ENCODE peak calls at places on chromosomes 1 and 21, in nine cellular contexts. One of them, this sample, is unnamed.

GRCh38 chr1:75797606-75798216 is 1.0 kb downstream of the MSH4 start:
- DNase-seq in heart right ventricle: no peak
- DNase-seq in MM.1S: no peak
- DNase-seq in BJ: no peak
- DNase-seq in GM23338: no peak
- DNase-seq in A549: no peak
- DNase-seq in esophagus squamous epithelium: no peak
- DNase-seq in dorsolateral prefrontal cortex: no peak
- DNase-seq in GM13977: no peak
- DNase-seq in this sample: no peak

GRCh38 chr1:44417351-44418021 is 12.4 kb downstream of the RNF220 start:
- DNase-seq in GM23338: peak
- DNase-seq in A549: no peak
- DNase-seq in dorsolateral prefrontal cortex: peak
- DNase-seq in heart right ventricle: peak
- DNase-seq in BJ: no peak
- DNase-seq in GM13977: no peak
- DNase-seq in MM.1S: no peak
- DNase-seq in esophagus squamous epithelium: no peak
- DNase-seq in this sample: no peak

GRCh38 chr1:50123071-50123470 is 14.4 kb downstream of the ELAVL4 start:
- DNase-seq in esophagus squamous epithelium: no peak
- DNase-seq in MM.1S: no peak
- DNase-seq in A549: no peak
- DNase-seq in GM23338: no peak
- DNase-seq in BJ: no peak
- DNase-seq in dorsolateral prefrontal cortex: no peak
- DNase-seq in heart right ventricle: no peak
- DNase-seq in GM13977: no peak
- DNase-seq in this sample: no peak

GRCh38 chr21:44544566-44544965 is 4.6 kb upstream of the KRTAP10-1 start:
- DNase-seq in MM.1S: no peak
- DNase-seq in GM23338: no peak
- DNase-seq in heart right ventricle: no peak
- DNase-seq in dorsolateral prefrontal cortex: no peak
- DNase-seq in BJ: no peak
- DNase-seq in esophagus squamous epithelium: no peak
- DNase-seq in GM13977: no peak
- DNase-seq in A549: no peak
- DNase-seq in this sample: no peak

GRCh38 chr1:220990417-220991337 is 111.4 kb downstream of the HLX start:
- DNase-seq in GM23338: no peak
- DNase-seq in dorsolateral prefrontal cortex: no peak
- DNase-seq in GM13977: no peak
- DNase-seq in heart right ventricle: no peak
- DNase-seq in BJ: no peak
- DNase-seq in A549: no peak
- DNase-seq in MM.1S: no peak
- DNase-seq in esophagus squamous epithelium: no peak
- DNase-seq in this sample: no peak

GRCh38 chr1:109826930-109827349 is 63.2 kb upstream of the EPS8L3 start:
- DNase-seq in esophagus squamous epithelium: no peak
- DNase-seq in BJ: no peak
- DNase-seq in heart right ventricle: peak
- DNase-seq in dorsolateral prefrontal cortex: no peak
- DNase-seq in MM.1S: no peak
- DNase-seq in A549: no peak
- DNase-seq in GM23338: no peak
- DNase-seq in GM13977: no peak
- DNase-seq in this sample: no peak

GRCh38 chr1:111101854-111102642 is 37.8 kb downstream of the DRAM2 start:
- DNase-seq in dorsolateral prefrontal cortex: no peak
- DNase-seq in BJ: no peak
- DNase-seq in esophagus squamous epithelium: no peak
- DNase-seq in GM23338: no peak
- DNase-seq in heart right ventricle: no peak
- DNase-seq in A549: no peak
- DNase-seq in GM13977: no peak
- DNase-seq in MM.1S: no peak
- DNase-seq in this sample: no peak

GRCh38 chr1:203320546-203321272 is 15.4 kb downstream of the BTG2 start:
- DNase-seq in heart right ventricle: no peak
- DNase-seq in GM13977: no peak
- DNase-seq in esophagus squamous epithelium: peak
- DNase-seq in A549: no peak
- DNase-seq in GM23338: peak
- DNase-seq in MM.1S: peak
- DNase-seq in dorsolateral prefrontal cortex: no peak
- DNase-seq in BJ: no peak
- DNase-seq in this sample: peak

GRCh38 chr1:207565546-207566468 is 69.8 kb downstream of the CR1 start:
- DNase-seq in esophagus squamous epithelium: no peak
- DNase-seq in heart right ventricle: no peak
- DNase-seq in BJ: no peak
- DNase-seq in MM.1S: no peak
- DNase-seq in GM23338: peak
- DNase-seq in GM13977: no peak
- DNase-seq in A549: no peak
- DNase-seq in dorsolateral prefrontal cortex: no peak
- DNase-seq in this sample: peak
- TF ChIP-seq CTCF in esophagus squamous epithelium: no peak
- TF ChIP-seq CTCF in heart right ventricle: peak
- TF ChIP-seq CTCF in BJ: peak
- TF ChIP-seq CTCF in MM.1S: peak
- TF ChIP-seq CTCF in GM23338: peak
- TF ChIP-seq CTCF in GM13977: peak
- TF ChIP-seq CTCF in A549: peak
- TF ChIP-seq CTCF in dorsolateral prefrontal cortex: peak
- TF ChIP-seq CTCF in this sample: peak

DNA sequence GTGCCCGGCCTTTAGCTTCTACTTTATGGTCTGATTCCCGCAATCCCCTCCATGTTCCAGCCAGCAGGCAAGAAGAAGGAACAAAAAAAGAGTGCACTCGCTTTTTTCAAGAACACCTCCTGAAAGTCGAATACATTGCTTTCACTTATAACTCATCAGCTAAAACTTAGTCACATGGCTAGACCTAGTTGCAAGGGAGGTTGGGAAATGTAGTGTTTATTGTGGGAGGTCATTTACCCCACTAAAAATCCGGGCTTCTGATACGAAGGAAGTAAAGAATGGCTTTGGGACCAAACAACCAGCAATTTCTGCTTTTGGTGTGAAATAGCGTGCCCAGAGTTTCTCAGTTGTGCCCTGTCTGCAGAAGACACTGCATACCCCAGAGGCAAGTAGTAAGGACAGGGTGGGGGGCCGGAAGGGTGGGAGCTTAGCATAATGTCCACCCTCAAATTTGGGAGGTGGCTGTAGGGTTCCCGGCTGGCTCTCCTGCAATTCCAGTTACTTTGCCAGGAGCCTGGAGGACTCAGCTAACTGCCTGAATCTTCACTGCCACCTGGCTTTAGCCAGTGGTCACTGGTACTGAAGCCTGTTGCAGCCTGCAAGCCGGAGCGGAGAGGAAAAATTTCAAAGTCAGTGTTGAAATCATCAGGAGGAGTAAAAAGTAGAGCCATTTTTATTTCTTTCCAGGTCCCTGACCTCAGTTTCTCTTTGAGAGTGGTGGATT is 57.7 kb upstream of the F3 start:
- DNase-seq in A549: peak
- DNase-seq in GM13977: no peak
- DNase-seq in GM23338: peak
- DNase-seq in esophagus squamous epithelium: no peak
- DNase-seq in MM.1S: no peak
- DNase-seq in heart right ventricle: no peak
- DNase-seq in BJ: no peak
- DNase-seq in dorsolateral prefrontal cortex: no peak
- DNase-seq in this sample: no peak
- TF ChIP-seq CTCF in A549: no peak
- TF ChIP-seq CTCF in GM13977: no peak
- TF ChIP-seq CTCF in GM23338: peak
- TF ChIP-seq CTCF in esophagus squamous epithelium: peak
- TF ChIP-seq CTCF in MM.1S: no peak
- TF ChIP-seq CTCF in heart right ventricle: peak
- TF ChIP-seq CTCF in BJ: peak
- TF ChIP-seq CTCF in dorsolateral prefrontal cortex: peak
- TF ChIP-seq CTCF in this sample: no peak

GRCh38 chr1:178494569-178494971 is 2.2 kb downstream of the CLEC20A start:
- DNase-seq in GM13977: no peak
- DNase-seq in BJ: no peak
- DNase-seq in MM.1S: no peak
- DNase-seq in heart right ventricle: peak
- DNase-seq in esophagus squamous epithelium: no peak
- DNase-seq in A549: no peak
- DNase-seq in dorsolateral prefrontal cortex: no peak
- DNase-seq in GM23338: no peak
- DNase-seq in this sample: no peak

GRCh38 chr1:178495158-178495557 is 1.6 kb downstream of the CLEC20A start:
- DNase-seq in dorsolateral prefrontal cortex: no peak
- DNase-seq in A549: no peak
- DNase-seq in GM13977: no peak
- DNase-seq in BJ: no peak
- DNase-seq in MM.1S: no peak
- DNase-seq in GM23338: no peak
- DNase-seq in heart right ventricle: no peak
- DNase-seq in esophagus squamous epithelium: no peak
- DNase-seq in this sample: no peak

GRCh38 chr1:178497903-178498478 is 1.2 kb upstream of the CLEC20A start:
- DNase-seq in heart right ventricle: no peak
- DNase-seq in MM.1S: no peak
- DNase-seq in GM13977: no peak
- DNase-seq in GM23338: no peak
- DNase-seq in dorsolateral prefrontal cortex: no peak
- DNase-seq in BJ: no peak
- DNase-seq in esophagus squamous epithelium: no peak
- DNase-seq in A549: no peak
- DNase-seq in this sample: no peak

GRCh38 chr1:178495741-178496409 is 889 bp downstream of the CLEC20A start:
- DNase-seq in MM.1S: no peak
- DNase-seq in A549: no peak
- DNase-seq in GM23338: no peak
- DNase-seq in heart right ventricle: no peak
- DNase-seq in dorsolateral prefrontal cortex: no peak
- DNase-seq in esophagus squamous epithelium: no peak
- DNase-seq in GM13977: no peak
- DNase-seq in BJ: no peak
- DNase-seq in this sample: no peak

DNA sequence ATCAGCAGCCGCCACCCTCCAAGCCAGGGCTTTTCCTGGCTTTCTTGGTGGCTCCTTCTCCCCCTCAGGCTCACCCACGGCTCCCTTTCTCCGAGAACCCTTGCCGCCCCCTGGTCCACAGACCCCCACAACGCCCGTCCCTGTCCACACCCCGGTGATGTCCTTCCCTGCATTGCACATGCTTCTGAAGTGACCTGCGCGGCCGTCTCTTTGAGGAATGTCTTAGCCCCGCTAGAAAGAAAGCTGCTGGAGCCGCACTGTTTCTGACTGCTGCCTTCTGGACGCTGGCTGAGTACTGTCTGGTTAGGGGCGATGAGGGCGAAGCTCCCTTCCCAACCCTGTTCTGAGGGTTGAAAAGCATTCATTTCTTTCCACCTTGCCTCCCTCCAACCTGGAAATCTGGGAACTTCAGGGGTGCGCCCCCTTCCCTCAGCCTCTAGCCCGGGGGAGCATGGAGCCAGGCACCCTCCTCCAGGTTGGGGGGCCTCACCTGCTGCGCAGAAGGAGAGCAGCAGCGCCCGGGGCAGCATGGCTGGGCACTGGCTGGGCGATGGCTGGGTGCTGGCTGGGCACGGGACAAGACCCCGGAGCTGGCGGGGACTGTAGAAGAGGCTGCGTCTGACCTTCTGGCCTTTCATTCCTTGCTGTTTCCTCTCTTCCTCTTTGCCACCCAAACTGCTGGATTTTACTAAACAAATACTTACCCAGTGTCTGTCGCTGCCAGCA is at the start of gene CLEC20A:
- DNase-seq in heart right ventricle: no peak
- DNase-seq in MM.1S: no peak
- DNase-seq in GM13977: no peak
- DNase-seq in GM23338: no peak
- DNase-seq in esophagus squamous epithelium: no peak
- DNase-seq in dorsolateral prefrontal cortex: no peak
- DNase-seq in BJ: no peak
- DNase-seq in A549: no peak
- DNase-seq in this sample: no peak
- TF ChIP-seq CTCF in heart right ventricle: no peak
- TF ChIP-seq CTCF in MM.1S: no peak
- TF ChIP-seq CTCF in GM13977: no peak
- TF ChIP-seq CTCF in GM23338: no peak
- TF ChIP-seq CTCF in esophagus squamous epithelium: no peak
- TF ChIP-seq CTCF in dorsolateral prefrontal cortex: no peak
- TF ChIP-seq CTCF in BJ: no peak
- TF ChIP-seq CTCF in A549: no peak
- TF ChIP-seq CTCF in this sample: no peak

GRCh38 chr1:67721112-67721511 is 36.1 kb downstream of the GADD45A start:
- DNase-seq in BJ: no peak
- DNase-seq in heart right ventricle: no peak
- DNase-seq in MM.1S: no peak
- DNase-seq in dorsolateral prefrontal cortex: no peak
- DNase-seq in A549: no peak
- DNase-seq in esophagus squamous epithelium: no peak
- DNase-seq in GM23338: no peak
- DNase-seq in GM13977: no peak
- DNase-seq in this sample: no peak

GRCh38 chr1:67715819-67716218 is 30.8 kb downstream of the GADD45A start:
- DNase-seq in MM.1S: no peak
- DNase-seq in GM23338: no peak
- DNase-seq in A549: no peak
- DNase-seq in esophagus squamous epithelium: no peak
- DNase-seq in heart right ventricle: no peak
- DNase-seq in dorsolateral prefrontal cortex: no peak
- DNase-seq in GM13977: no peak
- DNase-seq in BJ: no peak
- DNase-seq in this sample: no peak

GRCh38 chr1:67716800-67717199 is 31.8 kb downstream of the GADD45A start:
- DNase-seq in heart right ventricle: no peak
- DNase-seq in esophagus squamous epithelium: no peak
- DNase-seq in dorsolateral prefrontal cortex: no peak
- DNase-seq in MM.1S: no peak
- DNase-seq in GM23338: no peak
- DNase-seq in BJ: no peak
- DNase-seq in GM13977: no peak
- DNase-seq in A549: no peak
- DNase-seq in this sample: no peak

GRCh38 chr1:67719329-67720196 is 34.6 kb downstream of the GADD45A start:
- DNase-seq in GM23338: no peak
- DNase-seq in A549: no peak
- DNase-seq in MM.1S: no peak
- DNase-seq in GM13977: no peak
- DNase-seq in esophagus squamous epithelium: no peak
- DNase-seq in heart right ventricle: no peak
- DNase-seq in dorsolateral prefrontal cortex: no peak
- DNase-seq in BJ: no peak
- DNase-seq in this sample: no peak

DNA sequence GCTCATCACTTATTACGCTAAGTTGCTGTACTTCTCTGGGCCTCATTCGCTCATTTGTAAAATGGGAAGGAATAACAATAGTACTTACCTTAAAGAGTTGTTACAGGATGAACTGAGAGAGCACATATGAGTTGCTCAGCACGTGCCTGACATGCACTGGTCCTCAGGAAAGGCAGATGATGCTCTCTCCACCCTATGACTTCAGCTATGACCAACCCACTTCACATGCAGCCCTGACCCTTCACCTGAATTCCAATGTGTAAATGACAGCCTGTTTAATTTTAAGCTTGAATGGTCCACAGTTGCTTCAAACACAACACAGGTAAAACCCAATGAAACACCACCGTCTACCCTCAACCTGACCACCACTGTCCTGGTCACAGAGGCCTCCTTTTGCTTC is 32.9 kb downstream of the GADD45A start:
- DNase-seq in A549: no peak
- DNase-seq in heart right ventricle: no peak
- DNase-seq in MM.1S: no peak
- DNase-seq in dorsolateral prefrontal cortex: no peak
- DNase-seq in GM23338: no peak
- DNase-seq in GM13977: no peak
- DNase-seq in BJ: no peak
- DNase-seq in esophagus squamous epithelium: no peak
- DNase-seq in this sample: no peak
- TF ChIP-seq CTCF in A549: no peak
- TF ChIP-seq CTCF in heart right ventricle: no peak
- TF ChIP-seq CTCF in MM.1S: no peak
- TF ChIP-seq CTCF in dorsolateral prefrontal cortex: no peak
- TF ChIP-seq CTCF in GM23338: no peak
- TF ChIP-seq CTCF in GM13977: no peak
- TF ChIP-seq CTCF in BJ: no peak
- TF ChIP-seq CTCF in esophagus squamous epithelium: no peak
- TF ChIP-seq CTCF in this sample: no peak

This sample was measured in GM12865.